ENCODE peak calls at places on chromosomes 2 and 18, in six cellular contexts. One of them, this sample, is unnamed.

GRCh38 chr2:35461406-35461805 is 894.2 kb upstream of the CRIM1 start:
- DNase-seq in HFF-Myc: no peak
- DNase-seq in lower lobe of right lung: no peak
- DNase-seq in B cell: no peak
- DNase-seq in HL-60: no peak
- DNase-seq in tibial nerve: no peak
- DNase-seq in this sample: no peak

GRCh38 chr2:234911271-234911670 is 40.5 kb upstream of the SH3BP4 start:
- DNase-seq in HFF-Myc: peak
- DNase-seq in lower lobe of right lung: no peak
- DNase-seq in B cell: no peak
- DNase-seq in HL-60: no peak
- DNase-seq in tibial nerve: no peak
- DNase-seq in this sample: no peak

GRCh38 chr2:82837588-82838304 is 1621.3 kb downstream of the SUCLG1 start:
- DNase-seq in HFF-Myc: peak
- DNase-seq in lower lobe of right lung: no peak
- DNase-seq in B cell: no peak
- DNase-seq in HL-60: peak
- DNase-seq in tibial nerve: no peak
- DNase-seq in this sample: no peak

GRCh38 chr2:45932278-45932975 is 281.0 kb downstream of the PRKCE start:
- DNase-seq in HFF-Myc: no peak
- DNase-seq in lower lobe of right lung: no peak
- DNase-seq in B cell: no peak
- DNase-seq in HL-60: no peak
- DNase-seq in tibial nerve: no peak
- DNase-seq in this sample: no peak

GRCh38 chr2:39216495-39217191 is 27.1 kb downstream of the CDKL4 start:
- DNase-seq in HFF-Myc: no peak
- DNase-seq in lower lobe of right lung: no peak
- DNase-seq in B cell: no peak
- DNase-seq in HL-60: peak
- DNase-seq in tibial nerve: no peak
- DNase-seq in this sample: no peak

GRCh38 chr2:105990624-105991023 is 203.5 kb downstream of the UXS1 start:
- DNase-seq in HFF-Myc: no peak
- DNase-seq in lower lobe of right lung: no peak
- DNase-seq in B cell: no peak
- DNase-seq in HL-60: no peak
- DNase-seq in tibial nerve: no peak
- DNase-seq in this sample: no peak

GRCh38 chr2:218429951-218430692 is 11.2 kb downstream of the VIL1 start:
- DNase-seq in HFF-Myc: no peak
- DNase-seq in lower lobe of right lung: peak
- DNase-seq in B cell: no peak
- DNase-seq in HL-60: no peak
- DNase-seq in tibial nerve: no peak
- DNase-seq in this sample: peak

GRCh38 chr2:26054598-26055348 is 20.9 kb downstream of the RAB10 start:
- DNase-seq in HFF-Myc: no peak
- DNase-seq in lower lobe of right lung: no peak
- DNase-seq in B cell: no peak
- DNase-seq in HL-60: no peak
- DNase-seq in tibial nerve: no peak
- DNase-seq in this sample: no peak

GRCh38 chr2:228056706-228057105 is 124.8 kb downstream of the SPHKAP start:
- DNase-seq in HFF-Myc: no peak
- DNase-seq in lower lobe of right lung: no peak
- DNase-seq in B cell: no peak
- DNase-seq in HL-60: no peak
- DNase-seq in tibial nerve: no peak
- DNase-seq in this sample: no peak

GRCh38 chr2:186614373-186614772 is 24.5 kb downstream of the ITGAV start:
- DNase-seq in HFF-Myc: no peak
- DNase-seq in lower lobe of right lung: no peak
- DNase-seq in B cell: no peak
- DNase-seq in HL-60: no peak
- DNase-seq in tibial nerve: no peak
- DNase-seq in this sample: no peak

GRCh38 chr2:120897399-120897798 is 161.7 kb downstream of the GLI2 start:
- DNase-seq in HFF-Myc: no peak
- DNase-seq in lower lobe of right lung: no peak
- DNase-seq in B cell: no peak
- DNase-seq in HL-60: no peak
- DNase-seq in tibial nerve: no peak
- DNase-seq in this sample: no peak

DNA sequence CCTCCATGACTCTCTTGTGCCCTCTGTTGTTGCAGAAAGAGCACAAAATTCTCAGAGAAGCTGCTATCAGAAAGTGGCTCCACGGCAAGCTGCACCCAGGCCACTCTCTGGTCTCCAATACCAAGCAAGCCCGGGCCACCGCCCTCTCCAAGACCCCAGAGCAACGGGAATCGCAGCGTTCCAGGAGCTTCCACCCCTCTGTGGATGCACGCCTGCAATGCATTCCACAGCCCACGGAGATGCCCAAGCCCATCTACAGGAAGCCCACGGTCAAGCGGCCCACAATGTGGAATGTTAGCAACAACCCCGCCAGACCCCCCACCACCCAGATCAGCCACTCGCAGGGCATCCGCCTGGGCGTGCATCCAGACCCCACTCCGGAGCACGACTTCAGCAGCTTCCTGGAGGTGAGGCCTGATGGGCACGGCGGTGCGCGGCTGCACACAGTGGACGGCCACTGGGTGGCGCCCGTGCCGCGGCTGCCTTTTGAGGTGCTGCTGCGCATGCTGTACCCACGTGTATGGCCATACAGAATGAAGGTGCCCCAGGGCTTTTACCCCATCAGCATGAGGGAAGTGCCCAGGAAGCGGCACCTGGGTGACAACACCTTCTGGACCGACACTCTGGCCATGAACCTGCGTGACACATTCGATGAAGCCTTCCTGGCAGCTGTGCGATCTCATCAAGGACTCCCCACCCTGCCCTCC is 6.3 kb downstream of the ANKRD53 start:
- DNase-seq in HFF-Myc: peak
- DNase-seq in lower lobe of right lung: peak
- DNase-seq in B cell: peak
- DNase-seq in HL-60: peak
- DNase-seq in tibial nerve: no peak
- DNase-seq in this sample: peak
- TF ChIP-seq CTCF in HFF-Myc: peak
- TF ChIP-seq CTCF in lower lobe of right lung: peak
- TF ChIP-seq CTCF in B cell: peak
- TF ChIP-seq CTCF in HL-60: peak
- TF ChIP-seq CTCF in tibial nerve: peak
- TF ChIP-seq CTCF in this sample: peak

GRCh38 chr2:31038385-31038784 is 99.9 kb downstream of the GALNT14 start:
- DNase-seq in HFF-Myc: no peak
- DNase-seq in lower lobe of right lung: no peak
- DNase-seq in B cell: no peak
- DNase-seq in HL-60: no peak
- DNase-seq in tibial nerve: no peak
- DNase-seq in this sample: no peak
- TF ChIP-seq CTCF in HFF-Myc: no peak
- TF ChIP-seq CTCF in lower lobe of right lung: no peak
- TF ChIP-seq CTCF in B cell: no peak
- TF ChIP-seq CTCF in HL-60: no peak
- TF ChIP-seq CTCF in tibial nerve: no peak
- TF ChIP-seq CTCF in this sample: no peak

GRCh38 chr2:18312818-18313217 is 247.6 kb downstream of the RDH14 start:
- DNase-seq in HFF-Myc: no peak
- DNase-seq in lower lobe of right lung: no peak
- DNase-seq in B cell: no peak
- DNase-seq in HL-60: no peak
- DNase-seq in tibial nerve: no peak
- DNase-seq in this sample: no peak
- TF ChIP-seq CTCF in HFF-Myc: no peak
- TF ChIP-seq CTCF in lower lobe of right lung: no peak
- TF ChIP-seq CTCF in B cell: no peak
- TF ChIP-seq CTCF in HL-60: no peak
- TF ChIP-seq CTCF in tibial nerve: no peak
- TF ChIP-seq CTCF in this sample: no peak

GRCh38 chr2:172549131-172549530 is 6.8 kb upstream of the PDK1 start:
- DNase-seq in HFF-Myc: no peak
- DNase-seq in lower lobe of right lung: no peak
- DNase-seq in B cell: no peak
- DNase-seq in HL-60: no peak
- DNase-seq in tibial nerve: no peak
- DNase-seq in this sample: no peak
- TF ChIP-seq CTCF in HFF-Myc: no peak
- TF ChIP-seq CTCF in lower lobe of right lung: no peak
- TF ChIP-seq CTCF in B cell: no peak
- TF ChIP-seq CTCF in HL-60: no peak
- TF ChIP-seq CTCF in tibial nerve: no peak
- TF ChIP-seq CTCF in this sample: no peak

GRCh38 chr2:202009563-202009962 is 24.1 kb upstream of the FZD7 start:
- DNase-seq in HFF-Myc: no peak
- DNase-seq in lower lobe of right lung: no peak
- DNase-seq in B cell: no peak
- DNase-seq in HL-60: no peak
- DNase-seq in tibial nerve: no peak
- DNase-seq in this sample: no peak

GRCh38 chr2:202002381-202002780 is 31.3 kb upstream of the FZD7 start:
- DNase-seq in HFF-Myc: no peak
- DNase-seq in lower lobe of right lung: no peak
- DNase-seq in B cell: no peak
- DNase-seq in HL-60: no peak
- DNase-seq in tibial nerve: no peak
- DNase-seq in this sample: no peak

GRCh38 chr2:202005272-202005887 is 28.3 kb upstream of the FZD7 start:
- DNase-seq in HFF-Myc: no peak
- DNase-seq in lower lobe of right lung: no peak
- DNase-seq in B cell: no peak
- DNase-seq in HL-60: no peak
- DNase-seq in tibial nerve: no peak
- DNase-seq in this sample: peak

GRCh38 chr2:202009019-202009481 is 24.6 kb upstream of the FZD7 start:
- DNase-seq in HFF-Myc: no peak
- DNase-seq in lower lobe of right lung: no peak
- DNase-seq in B cell: no peak
- DNase-seq in HL-60: no peak
- DNase-seq in tibial nerve: no peak
- DNase-seq in this sample: no peak

GRCh38 chr2:202007015-202008011 is 26.3 kb upstream of the FZD7 start:
- DNase-seq in HFF-Myc: no peak
- DNase-seq in lower lobe of right lung: no peak
- DNase-seq in B cell: no peak
- DNase-seq in HL-60: no peak
- DNase-seq in tibial nerve: no peak
- DNase-seq in this sample: no peak
- TF ChIP-seq CTCF in HFF-Myc: no peak
- TF ChIP-seq CTCF in lower lobe of right lung: no peak
- TF ChIP-seq CTCF in B cell: no peak
- TF ChIP-seq CTCF in HL-60: no peak
- TF ChIP-seq CTCF in tibial nerve: no peak
- TF ChIP-seq CTCF in this sample: no peak

DNA sequence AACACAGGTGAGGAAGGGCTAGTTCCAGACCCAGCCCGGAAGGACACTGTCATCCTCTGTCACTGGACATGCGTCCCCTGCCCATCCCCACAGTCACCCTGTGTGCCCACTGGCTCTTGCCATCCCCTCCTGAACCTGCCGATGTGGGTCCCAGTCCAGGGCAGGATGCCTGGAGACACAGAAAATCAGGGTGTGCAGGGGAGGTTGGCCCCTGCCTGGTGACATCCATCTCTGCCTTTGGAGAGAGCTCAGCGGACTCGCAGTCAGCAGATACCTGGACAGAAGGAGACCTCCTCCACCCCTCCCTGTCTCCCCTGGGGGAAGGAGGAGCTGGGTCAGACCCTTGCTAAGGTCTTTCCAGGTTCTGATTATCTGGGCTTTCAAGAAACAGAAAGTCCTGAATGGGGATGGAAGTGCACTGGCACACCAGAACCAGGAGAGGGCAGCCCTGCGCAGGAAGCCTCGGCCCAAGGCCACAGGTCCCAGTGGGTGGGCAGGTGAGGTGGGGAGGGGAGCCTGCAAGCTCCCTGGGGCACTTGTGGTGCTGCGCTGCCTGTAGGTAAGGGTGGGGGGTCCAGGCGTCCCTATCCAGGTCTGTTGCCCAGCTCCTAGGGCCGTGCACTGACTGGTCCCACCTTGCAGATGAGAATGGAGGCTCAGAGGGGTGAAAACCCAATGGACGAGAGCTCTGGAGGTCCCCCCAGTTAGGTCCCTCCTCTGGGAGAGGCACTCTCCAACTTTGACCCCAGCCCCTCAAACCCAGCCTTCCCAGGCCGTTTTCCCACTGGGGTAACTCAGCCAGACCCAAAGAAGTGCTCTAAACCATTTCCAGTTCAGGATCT is 9.7 kb upstream of the OTOS start:
- DNase-seq in HFF-Myc: no peak
- DNase-seq in lower lobe of right lung: peak
- DNase-seq in B cell: no peak
- DNase-seq in HL-60: no peak
- DNase-seq in tibial nerve: no peak
- DNase-seq in this sample: peak
- TF ChIP-seq CTCF in HFF-Myc: peak
- TF ChIP-seq CTCF in lower lobe of right lung: peak
- TF ChIP-seq CTCF in B cell: peak
- TF ChIP-seq CTCF in HL-60: peak
- TF ChIP-seq CTCF in tibial nerve: peak
- TF ChIP-seq CTCF in this sample: peak

DNA sequence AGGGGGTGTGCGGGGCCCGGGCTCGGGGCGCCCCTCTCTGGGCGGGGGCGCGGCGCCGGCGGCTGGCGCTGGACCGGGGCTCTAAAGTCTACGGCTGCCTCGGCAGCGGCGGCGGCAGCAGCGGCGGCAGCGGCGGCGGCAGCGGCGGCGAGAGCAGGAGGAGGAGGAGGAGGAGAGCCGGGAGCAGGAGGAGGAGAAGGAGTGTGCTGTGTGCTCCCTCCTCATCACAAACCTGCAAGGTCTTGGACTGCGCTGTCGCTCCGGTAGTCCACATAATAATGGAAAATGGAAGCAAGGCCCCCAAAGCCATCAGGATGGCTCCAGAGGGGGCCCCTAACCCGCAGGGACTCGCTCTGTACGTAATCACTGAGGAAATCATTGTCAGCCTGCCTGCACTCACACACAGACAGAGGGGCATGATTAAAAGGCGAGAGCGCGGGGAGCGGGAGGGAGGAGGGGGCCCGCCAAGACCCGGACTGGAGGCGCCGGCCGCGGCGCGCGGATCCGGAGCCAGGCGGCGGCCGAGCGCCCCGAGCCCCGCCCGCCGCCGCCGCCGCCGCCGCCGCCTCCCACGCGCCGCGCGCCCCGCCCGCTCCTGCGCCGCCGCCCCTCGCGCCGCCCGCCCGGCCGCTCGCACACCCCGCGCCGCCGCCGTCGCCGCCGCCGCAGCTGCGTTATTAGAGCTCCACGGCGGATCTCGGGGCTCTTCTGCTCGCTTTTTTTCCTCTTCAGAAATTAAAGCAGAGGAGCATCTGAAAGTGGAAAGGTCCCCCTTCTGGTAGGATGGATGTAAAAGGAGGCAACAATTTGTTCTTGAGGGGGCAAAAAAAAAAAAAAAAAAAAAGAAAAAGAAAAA is at the start of gene ZNF521:
- DNase-seq in HFF-Myc: peak
- DNase-seq in lower lobe of right lung: peak
- DNase-seq in B cell: peak
- DNase-seq in HL-60: no peak
- DNase-seq in tibial nerve: peak
- DNase-seq in this sample: peak
- TF ChIP-seq CTCF in HFF-Myc: peak
- TF ChIP-seq CTCF in lower lobe of right lung: peak
- TF ChIP-seq CTCF in B cell: no peak
- TF ChIP-seq CTCF in HL-60: no peak
- TF ChIP-seq CTCF in tibial nerve: peak
- TF ChIP-seq CTCF in this sample: no peak

GRCh38 chr2:146481629-146482028 is 1363.2 kb upstream of the ACVR2A start:
- DNase-seq in HFF-Myc: no peak
- DNase-seq in lower lobe of right lung: no peak
- DNase-seq in B cell: no peak
- DNase-seq in HL-60: no peak
- DNase-seq in tibial nerve: no peak
- DNase-seq in this sample: no peak
- TF ChIP-seq CTCF in HFF-Myc: no peak
- TF ChIP-seq CTCF in lower lobe of right lung: no peak
- TF ChIP-seq CTCF in B cell: no peak
- TF ChIP-seq CTCF in HL-60: no peak
- TF ChIP-seq CTCF in tibial nerve: no peak
- TF ChIP-seq CTCF in this sample: no peak